ENCODE peak calls at places on chromosomes 3 and 15, in nine cellular contexts. T is germinal center; C is T-helper 2 cell; P is central memory CD4-positive, alpha-beta T cell; L is effector CD4-positive, alpha-beta T cell; Y is PC-9; F is SK-N-DZ; O is HTR-8/SVneo; Z is activated gamma-delta T cell treated with Interleukin-2 at 50 U/mL for 16 hours. J is an unnamed sample.

GRCh38 chr3:8884630-8885290 is 78.5 kb downstream of the RAD18 start:
- DNase-seq in F (no peak), L (no peak), P (no peak), O (no peak), T (no peak), Z (no peak), C (no peak), Y (no peak), J (no peak)

GRCh38 chr3:32405155-32405554 is 13.5 kb downstream of the CMTM7 start:
- DNase-seq in C (no peak), T (no peak), O (no peak), Z (no peak), Y (no peak), L (no peak), F (no peak), P (no peak), J (no peak)

GRCh38 chr3:177802151-177802900 is 605.0 kb upstream of the TBL1XR1 start:
- DNase-seq in L (no peak), P (no peak), C (no peak), Y (no peak), Z (no peak), T (no peak), O (no peak), F (peak), J (no peak)

GRCh38 chr3:184567924-184568590 is 6.5 kb downstream of the EPHB3 start:
- DNase-seq in Z (no peak), T (no peak), C (no peak), F (peak), L (no peak), Y (no peak), O (no peak), P (no peak), J (no peak)

GRCh38 chr3:120432105-120432860 is 18.5 kb downstream of the FSTL1 start:
- DNase-seq in L (no peak), F (no peak), O (peak), T (no peak), C (no peak), Z (no peak), P (no peak), Y (no peak), J (no peak)

GRCh38 chr3:87025636-87026035 is 34.7 kb upstream of the VGLL3 start:
- DNase-seq in T (no peak), Y (no peak), L (no peak), P (no peak), Z (no peak), C (no peak), F (no peak), O (no peak), J (no peak)

GRCh38 chr3:136994772-136995516 is 37.2 kb downstream of the IL20RB start:
- DNase-seq in L (no peak), O (peak), C (no peak), P (no peak), F (no peak), Z (no peak), Y (peak), T (no peak), J (no peak)

GRCh38 chr3:127951276-127951675 is 36.2 kb downstream of the KBTBD12 start:
- DNase-seq in T (no peak), Y (no peak), F (no peak), P (no peak), O (no peak), Z (no peak), L (no peak), C (no peak), J (no peak)

GRCh38 chr15:68731318-68731897 is 89.3 kb downstream of the ANP32A start:
- DNase-seq in Y (no peak), L (no peak), T (no peak), F (no peak), P (no peak), O (no peak), C (no peak), Z (no peak), J (no peak)

GRCh38 chr3:37984051-37984450 is 6.5 kb upstream of the VILL start:
- DNase-seq in P (no peak), T (no peak), F (no peak), O (no peak), L (no peak), C (no peak), Y (no peak), Z (no peak), J (no peak)

GRCh38 chr3:28860307-28860706 is 420.6 kb upstream of the RBMS3 start:
- DNase-seq in T (no peak), P (no peak), Y (no peak), C (no peak), O (no peak), L (no peak), F (no peak), Z (no peak), J (no peak)

GRCh38 chr15:84685304-84685703 is 27.3 kb upstream of the NMB start:
- DNase-seq in F (no peak), L (no peak), P (no peak), T (no peak), Z (no peak), C (no peak), O (peak), Y (peak), J (no peak)

GRCh38 chr3:140188285-140188684 is 253.3 kb downstream of the CLSTN2 start:
- DNase-seq in F (no peak), C (no peak), O (no peak), P (no peak), Y (no peak), T (no peak), L (no peak), Z (no peak), J (no peak)

GRCh38 chr3:37599779-37600178 is 261.9 kb upstream of the CTDSPL start:
- DNase-seq in Y (no peak), T (no peak), L (no peak), F (no peak), C (no peak), P (no peak), O (no peak), Z (no peak), J (no peak)